ENCODE peak calls at places on chromosomes 11 and 22, in five cellular contexts. K is omental fat pad, G is AG04450, B is astrocyte of the spinal cord, T is AG09309. U is an unnamed sample.

GRCh38 chr11:61392991-61393595 is 706 bp downstream of the TMEM216 start:
- DNase-seq in K (no peak), G (no peak), B (no peak), T (no peak), U (no peak)

GRCh38 chr11:26834601-26835000 is 112.7 kb upstream of the SLC5A12 start:
- DNase-seq in K (no peak), G (no peak), B (no peak), T (no peak), U (no peak)

GRCh38 chr11:94526645-94527438 is 14.6 kb downstream of the C11orf97 start:
- DNase-seq in K (no peak), G (no peak), B (no peak), T (no peak), U (no peak)

GRCh38 chr11:86548278-86548917 is 124.0 kb downstream of the ME3 start:
- DNase-seq in K (no peak), G (no peak), B (peak; percentile 41), T (no peak), U (no peak)

GRCh38 chr11:36214976-36215687 is 74.1 kb downstream of the COMMD9 start:
- DNase-seq in K (no peak), G (no peak), B (no peak), T (no peak), U (no peak)

GRCh38 chr11:113663567-113663966 is 42.5 kb downstream of the TMPRSS5 start:
- DNase-seq in K (no peak), G (no peak), B (no peak), T (no peak), U (no peak)

GRCh38 chr11:28257761-28258160 is 149.6 kb downstream of the METTL15 start:
- DNase-seq in K (no peak), G (no peak), B (no peak), T (no peak), U (no peak)

GRCh38 chr11:119519796-119520195 is 96.8 kb upstream of the THY1 start:
- DNase-seq in K (no peak), G (no peak), B (no peak), T (no peak), U (no peak)

GRCh38 chr11:114399903-114400221 is 449 bp downstream of the C11orf71 start:
- DNase-seq in K (no peak), G (no peak), B (no peak), T (no peak), U (no peak)

GRCh38 chr11:85133636-85134035 is 493.5 kb downstream of the DLG2 start:
- DNase-seq in K (no peak), G (no peak), B (no peak), T (no peak), U (no peak)

GRCh38 chr22:44353063-44353440 is 40.3 kb upstream of the SHISAL1 start:
- DNase-seq in K (no peak), G (no peak), B (no peak), T (no peak), U (no peak)
- TF ChIP-seq CTCF in K (no peak), G (no peak), B (no peak), T (no peak), U (no peak)

GRCh38 chr11:77068461-77069335 is 1.9 kb downstream of the CAPN5 start:
- DNase-seq in K (peak; percentile 2), G (no peak), B (no peak), T (no peak), U (no peak)
- TF ChIP-seq CTCF in K (no peak), G (no peak), B (no peak), T (no peak), U (no peak)

GRCh38 chr22:40193429-40194421 is 16.0 kb downstream of the TNRC6B start:
- DNase-seq in K (no peak), G (no peak), B (peak; percentile 62), T (no peak), U (no peak)
- TF ChIP-seq CTCF in K (no peak), G (peak; percentile 44), B (peak; percentile 51), T (peak; percentile 19), U (no peak)

GRCh38 chr22:49959782-49960158 is 802 bp upstream of the PIM3 start:
- DNase-seq in K (no peak), G (no peak), B (no peak), T (no peak), U (no peak)
- TF ChIP-seq CTCF in K (no peak), G (no peak), B (no peak), T (no peak), U (no peak)

GRCh38 chr11:79259800-79260199 is 181.0 kb downstream of the TENM4 start:
- DNase-seq in K (no peak), G (no peak), B (no peak), T (no peak), U (no peak)
- TF ChIP-seq CTCF in K (no peak), G (peak; percentile 28), B (peak; percentile 2), T (no peak), U (no peak)

GRCh38 chr11:100618914-100619313 is 68.2 kb upstream of the ARHGAP42 start:
- DNase-seq in K (no peak), G (no peak), B (no peak), T (no peak), U (no peak)
- TF ChIP-seq CTCF in K (no peak), G (no peak), B (no peak), T (no peak), U (no peak)

GRCh38 chr11:46075928-46076327 is 45.3 kb downstream of the PHF21A start:
- DNase-seq in K (no peak), G (no peak), B (no peak), T (no peak), U (no peak)
- TF ChIP-seq CTCF in K (no peak), G (peak; percentile 36), B (peak; percentile 44), T (peak; percentile 14), U (no peak)

GRCh38 chr11:130145328-130145812 is 14.2 kb upstream of the ST14 start:
- DNase-seq in K (no peak), G (no peak), B (no peak), T (no peak), U (no peak)

GRCh38 chr11:130146797-130147196 is 12.8 kb upstream of the ST14 start:
- DNase-seq in K (no peak), G (no peak), B (no peak), T (no peak), U (no peak)

GRCh38 chr11:130144129-130144528 is 15.5 kb upstream of the ST14 start:
- DNase-seq in K (no peak), G (no peak), B (no peak), T (no peak), U (no peak)

GRCh38 chr11:130144721-130145327 is 14.8 kb upstream of the ST14 start:
- DNase-seq in K (no peak), G (no peak), B (peak; percentile 43), T (no peak), U (no peak)

DNA sequence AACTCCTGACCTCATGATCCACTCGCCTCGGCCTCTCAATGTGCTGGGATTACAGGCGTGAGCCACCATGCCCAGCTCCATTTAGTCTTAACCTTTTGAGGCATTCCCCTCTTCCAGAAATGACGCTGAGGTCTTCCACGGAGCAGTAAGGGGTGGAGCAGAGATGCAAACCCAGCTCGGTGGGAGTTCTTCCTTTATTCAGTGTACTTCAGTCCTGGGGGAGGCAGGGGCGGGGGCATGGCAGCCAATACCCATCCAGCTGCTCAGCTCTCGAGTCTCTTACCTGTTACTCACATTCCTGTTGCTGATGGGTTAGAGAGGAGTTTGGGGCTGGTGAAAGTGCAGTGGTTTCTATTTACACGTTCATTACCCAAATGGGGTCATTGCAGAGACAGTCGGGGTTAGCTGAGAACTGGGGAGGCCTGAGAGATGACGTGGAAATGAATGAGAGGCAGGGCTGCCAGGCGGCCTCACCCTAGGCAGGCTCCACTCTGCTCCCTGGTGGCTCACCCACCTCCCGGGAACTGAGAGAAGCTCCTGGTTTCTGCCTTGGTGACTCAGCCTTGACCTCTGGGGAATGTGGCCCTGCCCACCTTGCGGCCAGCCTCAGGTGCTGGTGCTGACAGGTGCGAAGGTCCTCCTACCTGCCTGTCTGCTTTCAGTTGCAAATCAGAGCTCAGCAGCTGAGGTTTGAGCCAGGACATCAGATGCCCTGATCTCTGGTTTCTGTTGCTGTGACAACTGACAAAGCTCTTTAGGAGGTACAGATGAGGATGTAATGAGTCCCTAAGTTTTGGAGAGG is 13.4 kb upstream of the ST14 start:
- DNase-seq in K (no peak), G (no peak), B (peak; percentile 22), T (no peak), U (no peak)
- TF ChIP-seq CTCF in K (no peak), G (peak; percentile 29), B (peak; percentile 30), T (no peak), U (no peak)

GRCh38 chr11:45212566-45213315 is 66.3 kb downstream of the PRDM11 start:
- DNase-seq in K (no peak), G (no peak), B (no peak), T (no peak), U (no peak)
- TF ChIP-seq CTCF in K (no peak), G (peak; percentile 16), B (no peak), T (no peak), U (no peak)

GRCh38 chr22:19111584-19111983 is 10.6 kb downstream of the DGCR2 start:
- DNase-seq in K (no peak), G (no peak), B (no peak), T (no peak), U (no peak)
- TF ChIP-seq CTCF in K (no peak), G (no peak), B (no peak), T (no peak), U (no peak)